ENCODE peak calls at places on chromosomes 4 and X, in seven cellular contexts. One of them, this sample, is unnamed.

GRCh38 chrX:9882669-9883446 is 84.3 kb upstream of the CLDN34 start:
- DNase-seq in cardiac muscle cell: peak; percentile 80
- DNase-seq in AG04449: no peak
- DNase-seq in IMR-90: peak; percentile 87
- DNase-seq in lower lobe of right lung: no peak
- DNase-seq in tibial nerve: no peak
- DNase-seq in HL-60: no peak
- DNase-seq in this sample: no peak

GRCh38 chr4:154908168-154908567 is 127.1 kb downstream of the RBM46 start:
- DNase-seq in cardiac muscle cell: no peak
- DNase-seq in AG04449: no peak
- DNase-seq in IMR-90: no peak
- DNase-seq in lower lobe of right lung: no peak
- DNase-seq in tibial nerve: no peak
- DNase-seq in HL-60: no peak
- DNase-seq in this sample: no peak

GRCh38 chrX:150258463-150259430 is 104.4 kb upstream of the MAMLD1 start:
- DNase-seq in cardiac muscle cell: no peak
- DNase-seq in AG04449: no peak
- DNase-seq in IMR-90: peak; percentile 42
- DNase-seq in lower lobe of right lung: no peak
- DNase-seq in tibial nerve: no peak
- DNase-seq in HL-60: no peak
- DNase-seq in this sample: no peak

GRCh38 chrX:50684871-50685270 is 129.1 kb downstream of the SHROOM4 start:
- DNase-seq in cardiac muscle cell: no peak
- DNase-seq in AG04449: no peak
- DNase-seq in IMR-90: no peak
- DNase-seq in lower lobe of right lung: no peak
- DNase-seq in tibial nerve: no peak
- DNase-seq in HL-60: no peak
- DNase-seq in this sample: no peak

GRCh38 chrX:12149670-12150407 is 11.6 kb downstream of the FRMPD4 start:
- DNase-seq in cardiac muscle cell: no peak
- DNase-seq in AG04449: no peak
- DNase-seq in IMR-90: no peak
- DNase-seq in lower lobe of right lung: no peak
- DNase-seq in tibial nerve: no peak
- DNase-seq in HL-60: no peak
- DNase-seq in this sample: no peak

GRCh38 chrX:119880552-119881437 is 9.2 kb downstream of the NDUFA1 start:
- DNase-seq in cardiac muscle cell: peak; percentile 66
- DNase-seq in AG04449: no peak
- DNase-seq in IMR-90: peak; percentile 63
- DNase-seq in lower lobe of right lung: no peak
- DNase-seq in tibial nerve: peak; percentile 9
- DNase-seq in HL-60: peak; percentile 70
- DNase-seq in this sample: peak; percentile 30

GRCh38 chrX:114075073-114075673 is 508.7 kb upstream of the HTR2C start:
- DNase-seq in cardiac muscle cell: no peak
- DNase-seq in AG04449: no peak
- DNase-seq in IMR-90: no peak
- DNase-seq in lower lobe of right lung: no peak
- DNase-seq in tibial nerve: no peak
- DNase-seq in HL-60: no peak
- DNase-seq in this sample: no peak

GRCh38 chrX:12239356-12240082 is 101.2 kb downstream of the FRMPD4 start:
- DNase-seq in cardiac muscle cell: peak; percentile 29
- DNase-seq in AG04449: no peak
- DNase-seq in IMR-90: peak; percentile 6
- DNase-seq in lower lobe of right lung: no peak
- DNase-seq in tibial nerve: no peak
- DNase-seq in HL-60: no peak
- DNase-seq in this sample: no peak

GRCh38 chr4:114296126-114296525 is 302.5 kb upstream of the UGT8 start:
- DNase-seq in cardiac muscle cell: no peak
- DNase-seq in AG04449: no peak
- DNase-seq in IMR-90: no peak
- DNase-seq in lower lobe of right lung: no peak
- DNase-seq in tibial nerve: no peak
- DNase-seq in HL-60: no peak
- DNase-seq in this sample: no peak

GRCh38 chrX:31603411-31604120 is 531.7 kb upstream of the FTHL17 start:
- DNase-seq in cardiac muscle cell: peak; percentile 29
- DNase-seq in AG04449: no peak
- DNase-seq in IMR-90: peak; percentile 43
- DNase-seq in lower lobe of right lung: no peak
- DNase-seq in tibial nerve: no peak
- DNase-seq in HL-60: no peak
- DNase-seq in this sample: no peak

GRCh38 chr4:150986085-150986484 is 29.0 kb downstream of the LRBA start:
- DNase-seq in cardiac muscle cell: no peak
- DNase-seq in AG04449: no peak
- DNase-seq in IMR-90: no peak
- DNase-seq in lower lobe of right lung: no peak
- DNase-seq in tibial nerve: no peak
- DNase-seq in HL-60: no peak
- DNase-seq in this sample: no peak

GRCh38 chr4:181950372-181951127 is 292.7 kb upstream of the TENM3 start:
- DNase-seq in cardiac muscle cell: no peak
- DNase-seq in AG04449: no peak
- DNase-seq in IMR-90: no peak
- DNase-seq in lower lobe of right lung: no peak
- DNase-seq in tibial nerve: no peak
- DNase-seq in HL-60: no peak
- DNase-seq in this sample: no peak

GRCh38 chr4:33160126-33160525 is 2440.0 kb downstream of the PCDH7 start:
- DNase-seq in cardiac muscle cell: peak; percentile 81
- DNase-seq in AG04449: no peak
- DNase-seq in IMR-90: peak; percentile 1
- DNase-seq in lower lobe of right lung: no peak
- DNase-seq in tibial nerve: peak; percentile 7
- DNase-seq in HL-60: peak; percentile 13
- DNase-seq in this sample: peak; percentile 30

GRCh38 chrX:52923781-52924241 is 26.7 kb downstream of the FAM156B start:
- DNase-seq in cardiac muscle cell: peak; percentile 57
- DNase-seq in AG04449: no peak
- DNase-seq in IMR-90: peak; percentile 69
- DNase-seq in lower lobe of right lung: peak; percentile 53
- DNase-seq in tibial nerve: no peak
- DNase-seq in HL-60: peak; percentile 45
- DNase-seq in this sample: no peak

GRCh38 chr4:90142091-90142490 is 14.9 kb downstream of the CCSER1 start:
- DNase-seq in cardiac muscle cell: no peak
- DNase-seq in AG04449: no peak
- DNase-seq in IMR-90: no peak
- DNase-seq in lower lobe of right lung: no peak
- DNase-seq in tibial nerve: no peak
- DNase-seq in HL-60: no peak
- DNase-seq in this sample: no peak

GRCh38 chr4:46123872-46124755 is at the start of gene GABRG1:
- DNase-seq in cardiac muscle cell: no peak
- DNase-seq in AG04449: no peak
- DNase-seq in IMR-90: no peak
- DNase-seq in lower lobe of right lung: peak; percentile 18
- DNase-seq in tibial nerve: no peak
- DNase-seq in HL-60: no peak
- DNase-seq in this sample: no peak

GRCh38 chrX:41589634-41590270 is 99.0 kb upstream of the GPR34 start:
- DNase-seq in cardiac muscle cell: peak; percentile 57
- DNase-seq in AG04449: no peak
- DNase-seq in IMR-90: peak; percentile 28
- DNase-seq in lower lobe of right lung: no peak
- DNase-seq in tibial nerve: no peak
- DNase-seq in HL-60: no peak
- DNase-seq in this sample: no peak

GRCh38 chr4:76280488-76281441 is 25.8 kb upstream of the STBD1 start:
- DNase-seq in cardiac muscle cell: peak; percentile 19
- DNase-seq in AG04449: no peak
- DNase-seq in IMR-90: no peak
- DNase-seq in lower lobe of right lung: no peak
- DNase-seq in tibial nerve: no peak
- DNase-seq in HL-60: no peak
- DNase-seq in this sample: no peak

GRCh38 chrX:154056739-154057367 is 37.2 kb upstream of the IRAK1 start:
- DNase-seq in cardiac muscle cell: no peak
- DNase-seq in AG04449: no peak
- DNase-seq in IMR-90: peak; percentile 20
- DNase-seq in lower lobe of right lung: no peak
- DNase-seq in tibial nerve: no peak
- DNase-seq in HL-60: peak; percentile 79
- DNase-seq in this sample: no peak

GRCh38 chrX:137566746-137567473 is 983 bp downstream of the ZIC3 start:
- DNase-seq in cardiac muscle cell: no peak
- DNase-seq in AG04449: no peak
- DNase-seq in IMR-90: no peak
- DNase-seq in lower lobe of right lung: no peak
- DNase-seq in tibial nerve: no peak
- DNase-seq in HL-60: no peak
- DNase-seq in this sample: no peak

GRCh38 chr4:11416071-11416766 is 12.5 kb downstream of the HS3ST1 start:
- DNase-seq in cardiac muscle cell: no peak
- DNase-seq in AG04449: no peak
- DNase-seq in IMR-90: no peak
- DNase-seq in lower lobe of right lung: no peak
- DNase-seq in tibial nerve: no peak
- DNase-seq in HL-60: no peak
- DNase-seq in this sample: no peak

GRCh38 chrX:102720237-102721168 is at the start of gene GPRASP3:
- DNase-seq in cardiac muscle cell: peak; percentile 65
- DNase-seq in AG04449: no peak
- DNase-seq in IMR-90: peak; percentile 75
- DNase-seq in lower lobe of right lung: peak; percentile 86
- DNase-seq in tibial nerve: peak; percentile 72
- DNase-seq in HL-60: peak; percentile 4
- DNase-seq in this sample: no peak
- H3K4me3 ChIP-seq in cardiac muscle cell: no peak within 1 kb of the TSS
- H3K4me3 ChIP-seq in AG04449: peak within 1 kb of the TSS; percentile 65
- H3K4me3 ChIP-seq in IMR-90: peak within 1 kb of the TSS; percentile 88
- H3K4me3 ChIP-seq in lower lobe of right lung: peak within 1 kb of the TSS; percentile 60
- H3K4me3 ChIP-seq in tibial nerve: peak within 1 kb of the TSS; percentile 57
- H3K4me3 ChIP-seq in HL-60: no peak within 1 kb of the TSS
- H3K4me3 ChIP-seq in this sample: peak within 1 kb of the TSS; percentile 58

DNA sequence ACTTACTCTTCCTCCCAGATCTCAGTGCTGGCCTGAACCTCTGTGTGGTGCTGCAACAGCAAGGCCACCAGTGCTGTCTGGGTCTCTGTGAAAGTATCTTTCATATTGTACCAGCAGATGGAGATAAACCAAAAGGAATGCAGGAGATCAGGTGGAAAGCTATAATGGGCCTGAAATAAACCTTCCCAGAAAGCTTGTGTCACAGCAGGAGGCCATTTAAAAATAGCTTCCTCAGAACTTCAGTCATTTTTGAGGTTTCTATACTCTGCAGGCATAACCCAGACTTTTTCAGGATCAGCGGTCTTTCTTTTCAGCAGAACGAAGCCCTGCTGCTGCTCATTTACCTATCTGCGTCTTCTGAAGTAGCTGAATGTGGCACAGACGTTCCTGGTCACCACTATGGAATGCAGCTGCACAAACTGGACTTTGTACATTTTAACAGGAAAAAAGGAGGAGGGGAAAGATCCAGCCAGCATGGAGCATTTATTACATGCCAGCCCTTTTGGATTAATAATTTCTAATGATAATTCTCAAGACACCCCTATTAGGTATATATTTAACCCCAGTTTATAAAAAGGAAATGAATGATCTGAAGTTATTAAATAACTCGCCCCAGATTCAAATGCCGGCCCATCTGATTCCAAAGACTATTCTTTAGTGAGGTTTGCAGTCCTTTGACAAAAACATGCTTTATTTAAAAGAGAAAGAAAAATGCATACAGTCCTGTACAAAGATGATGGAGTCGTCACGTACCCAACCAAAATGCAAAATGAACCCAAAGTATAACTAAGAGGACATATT is 119.7 kb downstream of the NFKB1 start:
- DNase-seq in cardiac muscle cell: peak; percentile 79
- DNase-seq in AG04449: peak; percentile 66
- DNase-seq in IMR-90: peak; percentile 82
- DNase-seq in lower lobe of right lung: no peak
- DNase-seq in tibial nerve: no peak
- DNase-seq in HL-60: peak; percentile 20
- DNase-seq in this sample: peak; percentile 72
- TF ChIP-seq CTCF in cardiac muscle cell: peak; percentile 48
- TF ChIP-seq CTCF in AG04449: peak; percentile 52
- TF ChIP-seq CTCF in IMR-90: peak; percentile 72
- TF ChIP-seq CTCF in lower lobe of right lung: peak; percentile 45
- TF ChIP-seq CTCF in tibial nerve: peak; percentile 22
- TF ChIP-seq CTCF in HL-60: no peak
- TF ChIP-seq CTCF in this sample: peak; percentile 55

GRCh38 chrX:103061486-103061885 is 2.5 kb downstream of the BEX1 start:
- DNase-seq in cardiac muscle cell: no peak
- DNase-seq in AG04449: no peak
- DNase-seq in IMR-90: no peak
- DNase-seq in lower lobe of right lung: no peak
- DNase-seq in tibial nerve: no peak
- DNase-seq in HL-60: no peak
- DNase-seq in this sample: no peak

GRCh38 chrX:103063191-103063845 is 653 bp downstream of the BEX1 start:
- DNase-seq in cardiac muscle cell: peak; percentile 54
- DNase-seq in AG04449: no peak
- DNase-seq in IMR-90: peak; percentile 12
- DNase-seq in lower lobe of right lung: no peak
- DNase-seq in tibial nerve: no peak
- DNase-seq in HL-60: peak; percentile 14
- DNase-seq in this sample: peak; percentile 11

GRCh38 chrX:103066606-103067005 is 2.6 kb upstream of the BEX1 start:
- DNase-seq in cardiac muscle cell: peak; percentile 64
- DNase-seq in AG04449: peak; percentile 2
- DNase-seq in IMR-90: no peak
- DNase-seq in lower lobe of right lung: no peak
- DNase-seq in tibial nerve: no peak
- DNase-seq in HL-60: no peak
- DNase-seq in this sample: no peak

DNA sequence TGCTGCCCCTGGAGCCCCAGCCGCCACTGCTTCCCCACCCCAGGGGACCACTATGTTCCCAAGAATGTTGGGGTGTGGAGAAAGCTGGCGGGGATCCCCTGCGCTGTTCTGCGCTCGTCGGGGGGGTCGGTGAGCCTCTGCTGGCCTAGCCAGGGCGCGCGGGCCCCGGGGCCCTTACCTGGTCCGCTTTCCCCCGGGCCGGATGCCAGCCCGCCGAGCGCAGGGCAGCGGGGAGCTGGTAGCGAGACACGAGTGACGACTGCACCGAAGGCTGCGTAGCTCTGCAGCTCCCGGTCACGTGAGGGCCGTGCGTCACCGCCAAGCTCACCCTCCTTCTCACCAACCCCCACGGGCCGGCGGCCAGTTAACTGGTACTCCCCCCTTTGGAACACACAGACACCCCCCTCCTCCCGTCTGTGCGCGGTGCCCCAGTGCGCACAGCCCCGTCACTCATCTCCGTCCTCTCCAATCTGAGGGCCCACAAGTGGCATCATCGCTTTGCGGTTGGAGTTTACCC is at the start of gene BEX1:
- DNase-seq in cardiac muscle cell: peak; percentile 87
- DNase-seq in AG04449: peak; percentile 3
- DNase-seq in IMR-90: no peak
- DNase-seq in lower lobe of right lung: peak; percentile 46
- DNase-seq in tibial nerve: no peak
- DNase-seq in HL-60: peak; percentile 79
- DNase-seq in this sample: no peak
- H3K4me3 ChIP-seq in cardiac muscle cell: peak within 1 kb of the TSS; percentile 63
- H3K4me3 ChIP-seq in AG04449: peak within 1 kb of the TSS; percentile 53
- H3K4me3 ChIP-seq in IMR-90: no peak within 1 kb of the TSS
- H3K4me3 ChIP-seq in lower lobe of right lung: peak within 1 kb of the TSS; percentile 40
- H3K4me3 ChIP-seq in tibial nerve: peak within 1 kb of the TSS; percentile 49
- H3K4me3 ChIP-seq in HL-60: peak within 1 kb of the TSS; percentile 69
- H3K4me3 ChIP-seq in this sample: peak within 1 kb of the TSS; percentile 11

GRCh38 chrX:46279214-46279924 is 265.9 kb downstream of the ZNF674 start:
- DNase-seq in cardiac muscle cell: peak; percentile 13
- DNase-seq in AG04449: no peak
- DNase-seq in IMR-90: no peak
- DNase-seq in lower lobe of right lung: no peak
- DNase-seq in tibial nerve: no peak
- DNase-seq in HL-60: no peak
- DNase-seq in this sample: no peak
- TF ChIP-seq CTCF in cardiac muscle cell: peak; percentile 9
- TF ChIP-seq CTCF in AG04449: no peak
- TF ChIP-seq CTCF in IMR-90: no peak
- TF ChIP-seq CTCF in lower lobe of right lung: no peak
- TF ChIP-seq CTCF in tibial nerve: no peak
- TF ChIP-seq CTCF in HL-60: no peak
- TF ChIP-seq CTCF in this sample: no peak